ENCODE peak calls at places on chromosome 15, in five cellular contexts. One of them, this sample, is unnamed.

GRCh38 chr15:43868412-43868811 is 41.6 kb downstream of the WDR76 start:
- DNase-seq in WTC11: no peak
- DNase-seq in HepG2: no peak
- DNase-seq in SK-N-SH: no peak
- DNase-seq in GM12878: no peak
- DNase-seq in this sample: no peak

GRCh38 chr15:64642875-64643274 is 132.5 kb downstream of the RBPMS2 start:
- DNase-seq in WTC11: no peak
- DNase-seq in HepG2: peak; percentile 92
- DNase-seq in SK-N-SH: no peak
- DNase-seq in GM12878: no peak
- DNase-seq in this sample: no peak

GRCh38 chr15:43251185-43251862 is 15.4 kb downstream of the TGM5 start:
- DNase-seq in WTC11: no peak
- DNase-seq in HepG2: no peak
- DNase-seq in SK-N-SH: no peak
- DNase-seq in GM12878: no peak
- DNase-seq in this sample: peak; percentile 40

GRCh38 chr15:45731331-45731730 is 96.5 kb downstream of the SQOR start:
- DNase-seq in WTC11: no peak
- DNase-seq in HepG2: no peak
- DNase-seq in SK-N-SH: no peak
- DNase-seq in GM12878: no peak
- DNase-seq in this sample: no peak

GRCh38 chr15:45185069-45185779 is 2.5 kb downstream of the SHF start:
- DNase-seq in WTC11: no peak
- DNase-seq in HepG2: no peak
- DNase-seq in SK-N-SH: peak; percentile 36
- DNase-seq in GM12878: no peak
- DNase-seq in this sample: no peak

GRCh38 chr15:67180514-67181191 is 73.8 kb downstream of the AAGAB start:
- DNase-seq in WTC11: peak; percentile 39
- DNase-seq in HepG2: no peak
- DNase-seq in SK-N-SH: peak; percentile 60
- DNase-seq in GM12878: no peak
- DNase-seq in this sample: no peak

GRCh38 chr15:56428821-56429458 is 36.0 kb downstream of the MNS1 start:
- DNase-seq in WTC11: no peak
- DNase-seq in HepG2: peak; percentile 32
- DNase-seq in SK-N-SH: peak; percentile 21
- DNase-seq in GM12878: peak; percentile 7
- DNase-seq in this sample: peak; percentile 40

GRCh38 chr15:53917109-53917508 is 61.1 kb upstream of the UNC13C start:
- DNase-seq in WTC11: no peak
- DNase-seq in HepG2: no peak
- DNase-seq in SK-N-SH: no peak
- DNase-seq in GM12878: no peak
- DNase-seq in this sample: no peak

GRCh38 chr15:50685976-50686467 is 575 bp downstream of the TRPM7 start:
- DNase-seq in WTC11: peak; percentile 54
- DNase-seq in HepG2: peak; percentile 38
- DNase-seq in SK-N-SH: peak; percentile 70
- DNase-seq in GM12878: peak; percentile 26
- DNase-seq in this sample: peak; percentile 79
- TF ChIP-seq MAX in WTC11: no peak
- TF ChIP-seq MAX in HepG2: no peak
- TF ChIP-seq MAX in SK-N-SH: no peak
- TF ChIP-seq MAX in GM12878: no peak
- TF ChIP-seq MAX in this sample: no peak

DNA sequence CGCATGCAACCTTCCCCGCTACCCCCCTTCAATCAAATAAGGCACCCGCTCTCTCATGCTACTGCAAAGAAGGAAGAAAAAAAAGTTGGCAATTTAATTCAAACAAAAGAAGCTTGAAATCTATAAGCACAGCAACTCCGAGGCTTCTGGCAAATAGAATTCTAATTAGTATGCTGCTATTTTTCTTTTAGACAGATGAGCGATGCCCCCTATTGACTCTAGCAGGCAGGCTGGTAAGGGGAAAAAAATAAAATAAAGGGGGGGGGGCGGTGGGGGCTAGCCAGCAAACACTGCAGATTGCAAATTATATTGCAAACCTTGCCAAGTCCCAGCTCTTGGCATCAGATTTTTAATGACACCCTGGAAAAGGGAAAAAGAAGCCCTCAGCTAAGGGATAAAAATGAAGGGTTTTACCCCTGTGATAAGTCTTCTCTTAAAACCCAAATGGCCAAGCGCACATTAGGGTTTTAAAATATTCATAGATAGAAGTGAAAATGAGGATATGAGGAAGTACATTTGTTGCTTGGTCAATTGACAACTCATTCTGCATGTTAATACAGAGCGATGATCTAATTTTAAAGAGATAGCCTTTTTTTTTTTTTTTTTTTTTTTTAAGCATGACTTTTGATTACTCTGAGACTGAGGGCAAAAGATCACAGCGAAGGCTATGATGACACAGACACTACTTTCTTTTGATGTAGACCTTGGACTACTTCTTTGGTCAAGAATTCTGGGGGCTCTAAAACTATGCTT is 255.3 kb downstream of the NR2F2 start:
- DNase-seq in WTC11: no peak
- DNase-seq in HepG2: no peak
- DNase-seq in SK-N-SH: peak; percentile 40
- DNase-seq in GM12878: no peak
- DNase-seq in this sample: peak; percentile 69
- TF ChIP-seq CTCF in WTC11: no peak
- TF ChIP-seq CTCF in HepG2: no peak
- TF ChIP-seq CTCF in SK-N-SH: no peak
- TF ChIP-seq CTCF in GM12878: peak; percentile 35
- TF ChIP-seq CTCF in this sample: peak; percentile 43

DNA sequence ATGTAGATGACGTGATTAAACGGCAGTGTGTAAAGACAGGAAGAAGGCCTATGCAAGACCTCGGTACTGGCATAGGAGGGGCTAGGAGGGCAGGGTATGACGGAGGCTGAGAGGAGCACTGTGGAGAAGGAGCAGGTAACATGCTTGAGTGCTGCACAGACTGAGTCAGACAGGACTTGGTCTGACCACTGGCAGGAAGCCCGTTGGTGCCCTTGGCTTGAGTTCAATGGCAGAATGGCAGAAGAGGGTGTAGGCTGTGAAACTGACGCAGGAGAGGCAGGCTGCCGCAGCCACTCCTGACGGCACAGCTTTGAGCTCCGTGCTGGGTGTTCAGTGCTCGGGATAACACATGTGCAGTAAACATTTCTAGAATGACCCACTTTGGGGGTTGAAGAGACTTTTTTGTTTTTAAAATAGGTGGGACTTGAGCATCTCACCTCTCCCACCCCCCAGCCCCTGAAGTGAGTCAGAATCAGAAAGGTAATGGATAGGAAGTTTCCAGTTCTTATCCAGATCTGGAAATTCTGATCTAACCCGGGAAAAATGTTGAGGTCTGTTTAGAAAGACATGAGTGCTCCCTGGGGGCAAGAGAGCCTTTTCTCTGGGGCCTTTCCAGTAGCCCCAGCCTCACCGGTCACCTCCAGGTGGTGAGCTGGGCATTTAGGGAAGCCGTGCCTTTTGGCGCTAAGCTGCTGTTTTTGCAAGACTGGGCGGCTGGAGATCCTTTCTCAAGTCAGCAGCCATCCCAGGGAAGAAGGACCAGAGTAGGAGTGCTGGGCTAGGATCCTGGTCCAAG is 126.4 kb downstream of the RPLP1 start:
- DNase-seq in WTC11: no peak
- DNase-seq in HepG2: no peak
- DNase-seq in SK-N-SH: no peak
- DNase-seq in GM12878: no peak
- DNase-seq in this sample: no peak
- TF ChIP-seq MAX in WTC11: no peak
- TF ChIP-seq MAX in HepG2: no peak
- TF ChIP-seq MAX in SK-N-SH: no peak
- TF ChIP-seq MAX in GM12878: no peak
- TF ChIP-seq MAX in this sample: no peak

GRCh38 chr15:41881925-41882688 is 11.7 kb downstream of the SPTBN5 start:
- DNase-seq in WTC11: peak; percentile 61
- DNase-seq in HepG2: no peak
- DNase-seq in SK-N-SH: no peak
- DNase-seq in GM12878: no peak
- DNase-seq in this sample: no peak

GRCh38 chr15:41881550-41881924 is 12.3 kb downstream of the SPTBN5 start:
- DNase-seq in WTC11: no peak
- DNase-seq in HepG2: no peak
- DNase-seq in SK-N-SH: no peak
- DNase-seq in GM12878: no peak
- DNase-seq in this sample: no peak

GRCh38 chr15:41884458-41884857 is 9.4 kb downstream of the SPTBN5 start:
- DNase-seq in WTC11: no peak
- DNase-seq in HepG2: no peak
- DNase-seq in SK-N-SH: no peak
- DNase-seq in GM12878: no peak
- DNase-seq in this sample: no peak

GRCh38 chr15:41883484-41883825 is 10.4 kb downstream of the SPTBN5 start:
- DNase-seq in WTC11: no peak
- DNase-seq in HepG2: no peak
- DNase-seq in SK-N-SH: no peak
- DNase-seq in GM12878: no peak
- DNase-seq in this sample: no peak

GRCh38 chr15:41882689-41883483 is 11.0 kb downstream of the SPTBN5 start:
- DNase-seq in WTC11: no peak
- DNase-seq in HepG2: no peak
- DNase-seq in SK-N-SH: no peak
- DNase-seq in GM12878: no peak
- DNase-seq in this sample: peak; percentile 31
- TF ChIP-seq CTCF in WTC11: no peak
- TF ChIP-seq CTCF in HepG2: no peak
- TF ChIP-seq CTCF in SK-N-SH: no peak
- TF ChIP-seq CTCF in GM12878: no peak
- TF ChIP-seq CTCF in this sample: no peak

GRCh38 chr15:81394609-81395008 is 20.6 kb upstream of the TMC3 start:
- DNase-seq in WTC11: no peak
- DNase-seq in HepG2: no peak
- DNase-seq in SK-N-SH: no peak
- DNase-seq in GM12878: no peak
- DNase-seq in this sample: no peak
- TF ChIP-seq MAX in WTC11: no peak
- TF ChIP-seq MAX in HepG2: no peak
- TF ChIP-seq MAX in SK-N-SH: no peak
- TF ChIP-seq MAX in GM12878: no peak
- TF ChIP-seq MAX in this sample: no peak

GRCh38 chr15:99076109-99076508 is 28.8 kb upstream of the SYNM start:
- DNase-seq in WTC11: no peak
- DNase-seq in HepG2: no peak
- DNase-seq in SK-N-SH: no peak
- DNase-seq in GM12878: no peak
- DNase-seq in this sample: no peak

GRCh38 chr15:99071091-99071680 is 33.7 kb upstream of the SYNM start:
- DNase-seq in WTC11: no peak
- DNase-seq in HepG2: no peak
- DNase-seq in SK-N-SH: no peak
- DNase-seq in GM12878: no peak
- DNase-seq in this sample: no peak

GRCh38 chr15:99076555-99077308 is 28.1 kb upstream of the SYNM start:
- DNase-seq in WTC11: peak; percentile 50
- DNase-seq in HepG2: peak; percentile 67
- DNase-seq in SK-N-SH: peak; percentile 74
- DNase-seq in GM12878: peak; percentile 74
- DNase-seq in this sample: peak; percentile 83

GRCh38 chr15:99073008-99073714 is 31.7 kb upstream of the SYNM start:
- DNase-seq in WTC11: no peak
- DNase-seq in HepG2: no peak
- DNase-seq in SK-N-SH: no peak
- DNase-seq in GM12878: peak; percentile 51
- DNase-seq in this sample: no peak

GRCh38 chr15:99074446-99074845 is 30.4 kb upstream of the SYNM start:
- DNase-seq in WTC11: no peak
- DNase-seq in HepG2: no peak
- DNase-seq in SK-N-SH: no peak
- DNase-seq in GM12878: no peak
- DNase-seq in this sample: no peak
- TF ChIP-seq CTCF in WTC11: no peak
- TF ChIP-seq CTCF in HepG2: no peak
- TF ChIP-seq CTCF in SK-N-SH: no peak
- TF ChIP-seq CTCF in GM12878: no peak
- TF ChIP-seq CTCF in this sample: no peak

GRCh38 chr15:90141646-90142045 is 39.4 kb upstream of the IDH2 start:
- DNase-seq in WTC11: no peak
- DNase-seq in HepG2: no peak
- DNase-seq in SK-N-SH: no peak
- DNase-seq in GM12878: no peak
- DNase-seq in this sample: peak; percentile 57
- TF ChIP-seq MAX in WTC11: no peak
- TF ChIP-seq MAX in HepG2: no peak
- TF ChIP-seq MAX in SK-N-SH: no peak
- TF ChIP-seq MAX in GM12878: no peak
- TF ChIP-seq MAX in this sample: no peak

GRCh38 chr15:92938387-92938786 is 38.3 kb downstream of the CHD2 start:
- DNase-seq in WTC11: no peak
- DNase-seq in HepG2: no peak
- DNase-seq in SK-N-SH: no peak
- DNase-seq in GM12878: no peak
- DNase-seq in this sample: no peak
- TF ChIP-seq CTCF in WTC11: peak; percentile 25
- TF ChIP-seq CTCF in HepG2: no peak
- TF ChIP-seq CTCF in SK-N-SH: peak; percentile 43
- TF ChIP-seq CTCF in GM12878: no peak
- TF ChIP-seq CTCF in this sample: peak; percentile 12